ENCODE peak calls at places on chromosomes 4 and X, in five cellular contexts. One of them, this sample, is unnamed.

GRCh38 chr4:52939739-52940138 is 77.6 kb downstream of the RASL11B start:
- DNase-seq in lower lobe of right lung: no peak
- DNase-seq in HFF-Myc: no peak
- DNase-seq in ascending aorta: no peak
- DNase-seq in tibial nerve: no peak
- DNase-seq in this sample: no peak

GRCh38 chr4:109015413-109015810 is 252.6 kb upstream of the ETNPPL start:
- DNase-seq in tibial nerve: no peak
- DNase-seq in HFF-Myc: no peak
- DNase-seq in lower lobe of right lung: no peak
- DNase-seq in ascending aorta: no peak
- DNase-seq in this sample: no peak

GRCh38 chr4:34731045-34731444 is 1513.3 kb downstream of the ARAP2 start:
- DNase-seq in HFF-Myc: peak
- DNase-seq in lower lobe of right lung: no peak
- DNase-seq in ascending aorta: no peak
- DNase-seq in tibial nerve: no peak
- DNase-seq in this sample: no peak

GRCh38 chr4:110550260-110550659 is 72.6 kb downstream of the PITX2 start:
- DNase-seq in HFF-Myc: no peak
- DNase-seq in lower lobe of right lung: no peak
- DNase-seq in tibial nerve: no peak
- DNase-seq in ascending aorta: no peak
- DNase-seq in this sample: no peak

GRCh38 chr4:155582031-155582430 is 84.6 kb upstream of the GUCY1A1 start:
- DNase-seq in lower lobe of right lung: no peak
- DNase-seq in ascending aorta: no peak
- DNase-seq in HFF-Myc: no peak
- DNase-seq in tibial nerve: no peak
- DNase-seq in this sample: no peak

GRCh38 chr4:52244103-52244772 is 193.1 kb downstream of the SPATA18 start:
- DNase-seq in HFF-Myc: no peak
- DNase-seq in ascending aorta: no peak
- DNase-seq in lower lobe of right lung: no peak
- DNase-seq in tibial nerve: no peak
- DNase-seq in this sample: no peak

GRCh38 chrX:11129546-11129945 is 18.4 kb downstream of the HCCS start:
- DNase-seq in tibial nerve: no peak
- DNase-seq in HFF-Myc: no peak
- DNase-seq in ascending aorta: no peak
- DNase-seq in lower lobe of right lung: no peak
- DNase-seq in this sample: no peak

GRCh38 chr4:88962430-88962829 is 94.6 kb downstream of the FAM13A start:
- DNase-seq in lower lobe of right lung: no peak
- DNase-seq in ascending aorta: no peak
- DNase-seq in tibial nerve: no peak
- DNase-seq in HFF-Myc: no peak
- DNase-seq in this sample: no peak

DNA sequence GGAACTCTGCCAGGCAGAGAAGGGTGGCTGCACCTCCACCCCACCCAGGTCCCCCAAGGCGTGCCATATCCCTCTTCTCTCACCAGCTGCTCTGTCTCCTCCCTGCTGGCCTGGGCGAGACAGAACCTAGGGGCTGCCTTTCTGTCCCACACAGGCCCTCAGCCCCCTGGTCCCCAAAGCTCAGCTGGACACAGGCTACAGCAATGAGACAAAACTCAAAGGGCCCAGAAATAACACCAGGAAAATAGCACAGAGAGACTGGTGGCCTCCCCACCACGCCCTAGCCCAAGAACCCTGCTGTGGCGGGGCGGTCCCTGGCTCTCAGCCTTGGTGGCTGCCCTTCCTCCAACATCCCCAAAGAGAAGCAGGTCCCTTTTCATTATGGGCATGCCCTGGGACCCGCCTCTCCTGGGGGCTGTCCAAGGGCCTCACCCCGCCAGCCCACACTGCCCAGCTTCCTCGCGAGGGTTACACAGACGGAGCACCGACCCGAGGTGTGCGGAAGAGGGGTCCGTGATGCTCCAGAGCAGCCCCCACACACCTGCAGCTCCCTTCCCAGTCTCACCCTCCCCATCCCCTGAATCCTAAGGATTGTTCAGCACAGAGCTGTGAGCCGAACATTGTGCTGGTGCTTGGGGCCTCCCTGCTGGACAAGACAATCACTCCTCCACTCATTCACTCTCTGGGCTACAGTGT is 67.7 kb upstream of the HMX1 start:
- DNase-seq in tibial nerve: no peak
- DNase-seq in ascending aorta: no peak
- DNase-seq in lower lobe of right lung: no peak
- DNase-seq in HFF-Myc: no peak
- DNase-seq in this sample: no peak
- H3K4me3 ChIP-seq in tibial nerve: no peak
- H3K4me3 ChIP-seq in ascending aorta: no peak
- H3K4me3 ChIP-seq in lower lobe of right lung: no peak
- H3K4me3 ChIP-seq in HFF-Myc: no peak
- H3K4me3 ChIP-seq in this sample: no peak

DNA sequence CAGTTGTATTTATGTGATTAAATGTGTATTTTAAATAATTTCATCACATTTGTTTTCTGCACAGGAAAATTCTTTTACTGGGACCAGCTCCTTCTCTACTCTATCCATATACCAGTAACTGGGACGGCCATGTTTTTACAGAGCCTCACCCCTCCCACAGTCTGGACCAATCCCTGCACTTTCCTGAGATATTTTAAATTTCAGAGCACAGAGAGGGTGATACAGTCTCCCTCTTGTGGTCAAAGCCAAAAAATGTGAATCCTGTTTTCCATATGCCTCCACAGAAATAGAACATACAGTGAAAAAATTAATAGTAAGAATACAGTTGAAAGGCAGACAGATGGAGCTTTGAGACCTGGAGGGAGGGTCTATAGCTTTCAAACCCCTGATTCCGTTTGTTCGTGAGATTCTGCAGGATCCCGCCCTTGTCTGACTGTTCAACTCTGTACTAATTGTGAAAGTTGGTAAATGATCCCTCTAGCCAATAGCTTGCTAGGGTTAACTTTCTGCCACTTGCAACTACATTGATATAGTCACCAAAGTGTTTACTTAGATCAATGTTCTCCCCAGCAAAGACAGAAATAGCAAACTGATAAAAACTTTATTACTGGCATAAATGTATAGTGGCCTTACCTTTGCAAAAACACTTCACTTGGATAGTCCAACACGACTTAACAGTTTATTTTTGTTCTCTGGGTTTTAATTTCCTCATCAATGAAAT is 172.2 kb downstream of the PPARGC1A start:
- DNase-seq in ascending aorta: no peak
- DNase-seq in tibial nerve: no peak
- DNase-seq in HFF-Myc: no peak
- DNase-seq in lower lobe of right lung: no peak
- DNase-seq in this sample: no peak
- TF ChIP-seq CTCF in ascending aorta: no peak
- TF ChIP-seq CTCF in tibial nerve: no peak
- TF ChIP-seq CTCF in HFF-Myc: peak
- TF ChIP-seq CTCF in lower lobe of right lung: peak
- TF ChIP-seq CTCF in this sample: peak

GRCh38 chr4:55117511-55117910 is 7.9 kb downstream of the KDR start:
- DNase-seq in HFF-Myc: no peak
- DNase-seq in lower lobe of right lung: no peak
- DNase-seq in ascending aorta: no peak
- DNase-seq in tibial nerve: no peak
- DNase-seq in this sample: no peak

GRCh38 chr4:55122235-55122634 is 3.2 kb downstream of the KDR start:
- DNase-seq in ascending aorta: no peak
- DNase-seq in HFF-Myc: no peak
- DNase-seq in lower lobe of right lung: no peak
- DNase-seq in tibial nerve: no peak
- DNase-seq in this sample: no peak

GRCh38 chr4:55116450-55116849 is 8.9 kb downstream of the KDR start:
- DNase-seq in tibial nerve: no peak
- DNase-seq in lower lobe of right lung: no peak
- DNase-seq in ascending aorta: no peak
- DNase-seq in HFF-Myc: no peak
- DNase-seq in this sample: no peak

GRCh38 chr4:55121246-55121645 is 4.1 kb downstream of the KDR start:
- DNase-seq in tibial nerve: no peak
- DNase-seq in lower lobe of right lung: no peak
- DNase-seq in HFF-Myc: no peak
- DNase-seq in ascending aorta: no peak
- DNase-seq in this sample: no peak

DNA sequence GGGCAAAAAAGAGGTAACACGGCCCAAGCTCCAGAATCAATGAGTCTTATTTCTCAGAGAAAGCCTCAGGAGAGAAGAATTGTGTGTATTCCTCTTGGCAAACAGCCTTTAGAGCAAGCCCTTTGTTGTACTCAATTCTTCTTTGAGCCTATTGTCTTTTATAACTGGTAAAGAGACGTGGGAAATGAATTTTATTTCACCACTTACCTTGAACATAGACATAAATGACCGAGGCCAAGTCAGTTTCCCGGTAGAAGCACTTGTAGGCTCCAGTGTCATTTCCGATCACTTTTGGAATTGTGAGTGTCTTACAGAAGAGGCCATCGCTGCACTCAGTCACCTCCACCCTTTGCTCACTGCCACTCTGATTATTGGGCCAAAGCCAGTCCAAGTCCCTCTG is 7.0 kb downstream of the KDR start:
- DNase-seq in HFF-Myc: no peak
- DNase-seq in ascending aorta: no peak
- DNase-seq in tibial nerve: no peak
- DNase-seq in lower lobe of right lung: no peak
- DNase-seq in this sample: no peak
- H3K4me3 ChIP-seq in HFF-Myc: no peak
- H3K4me3 ChIP-seq in ascending aorta: no peak
- H3K4me3 ChIP-seq in tibial nerve: no peak
- H3K4me3 ChIP-seq in lower lobe of right lung: no peak
- H3K4me3 ChIP-seq in this sample: no peak

GRCh38 chr4:134905061-134905460 is 703.5 kb upstream of the PABPC4L start:
- DNase-seq in HFF-Myc: no peak
- DNase-seq in ascending aorta: no peak
- DNase-seq in tibial nerve: no peak
- DNase-seq in lower lobe of right lung: no peak
- DNase-seq in this sample: no peak
- TF ChIP-seq CTCF in HFF-Myc: no peak
- TF ChIP-seq CTCF in ascending aorta: no peak
- TF ChIP-seq CTCF in tibial nerve: no peak
- TF ChIP-seq CTCF in lower lobe of right lung: no peak
- TF ChIP-seq CTCF in this sample: no peak

GRCh38 chrX:65668362-65669310 is 1.2 kb downstream of the MSN start:
- DNase-seq in tibial nerve: peak
- DNase-seq in lower lobe of right lung: peak
- DNase-seq in HFF-Myc: no peak
- DNase-seq in ascending aorta: peak
- DNase-seq in this sample: no peak
- H3K4me3 ChIP-seq in tibial nerve: peak
- H3K4me3 ChIP-seq in lower lobe of right lung: peak
- H3K4me3 ChIP-seq in HFF-Myc: peak
- H3K4me3 ChIP-seq in ascending aorta: peak
- H3K4me3 ChIP-seq in this sample: peak

GRCh38 chrX:149938427-149939270 is at the start of gene EOLA2:
- DNase-seq in tibial nerve: peak
- DNase-seq in lower lobe of right lung: peak
- DNase-seq in HFF-Myc: peak
- DNase-seq in ascending aorta: peak
- DNase-seq in this sample: peak

GRCh38 chrX:149939271-149940014 is 1.2 kb upstream of the EOLA2 start:
- DNase-seq in tibial nerve: peak
- DNase-seq in lower lobe of right lung: peak
- DNase-seq in HFF-Myc: peak
- DNase-seq in ascending aorta: peak
- DNase-seq in this sample: no peak

GRCh38 chrX:149940015-149940716 is 1.9 kb upstream of the EOLA2 start:
- DNase-seq in lower lobe of right lung: peak
- DNase-seq in tibial nerve: peak
- DNase-seq in ascending aorta: peak
- DNase-seq in HFF-Myc: peak
- DNase-seq in this sample: peak

GRCh38 chrX:149937881-149938426 is 337 bp downstream of the EOLA2 start:
- DNase-seq in tibial nerve: no peak
- DNase-seq in HFF-Myc: no peak
- DNase-seq in ascending aorta: no peak
- DNase-seq in lower lobe of right lung: peak
- DNase-seq in this sample: no peak
- TF ChIP-seq CTCF in tibial nerve: no peak
- TF ChIP-seq CTCF in HFF-Myc: no peak
- TF ChIP-seq CTCF in ascending aorta: no peak
- TF ChIP-seq CTCF in lower lobe of right lung: no peak
- TF ChIP-seq CTCF in this sample: no peak

GRCh38 chr4:3735196-3735595 is 31.0 kb upstream of the ADRA2C start:
- DNase-seq in HFF-Myc: no peak
- DNase-seq in ascending aorta: no peak
- DNase-seq in tibial nerve: no peak
- DNase-seq in lower lobe of right lung: no peak
- DNase-seq in this sample: no peak
- H3K4me3 ChIP-seq in HFF-Myc: no peak
- H3K4me3 ChIP-seq in ascending aorta: no peak
- H3K4me3 ChIP-seq in tibial nerve: no peak
- H3K4me3 ChIP-seq in lower lobe of right lung: no peak
- H3K4me3 ChIP-seq in this sample: no peak

GRCh38 chrX:12702509-12703091 is 88.6 kb upstream of the PRPS2 start:
- DNase-seq in ascending aorta: no peak
- DNase-seq in tibial nerve: no peak
- DNase-seq in lower lobe of right lung: no peak
- DNase-seq in HFF-Myc: no peak
- DNase-seq in this sample: no peak
- TF ChIP-seq CTCF in ascending aorta: peak
- TF ChIP-seq CTCF in tibial nerve: no peak
- TF ChIP-seq CTCF in lower lobe of right lung: no peak
- TF ChIP-seq CTCF in HFF-Myc: peak
- TF ChIP-seq CTCF in this sample: peak